ENCODE peak calls at places on chromosomes 16 and 17, in five cellular contexts. N is breast epithelium, Z is heart left ventricle, L is NCI-H345, Y is HTR-8/SVneo. I is an unnamed sample.

GRCh38 chr16:81711609-81712329 is 67.3 kb upstream of the PLCG2 start:
- DNase-seq in N (peak), Z (no peak), L (peak), Y (peak), I (no peak)

GRCh38 chr16:87226926-87227650 is 90.1 kb downstream of the C16orf95 start:
- DNase-seq in N (no peak), Z (peak), L (no peak), Y (no peak), I (no peak)

GRCh38 chr16:67030221-67030962 is 1.4 kb downstream of the CBFB start:
- DNase-seq in N (no peak), Z (no peak), L (no peak), Y (no peak), I (no peak)

GRCh38 chr17:48532261-48532660 is 1.4 kb upstream of the HOXB1 start:
- DNase-seq in N (no peak), Z (no peak), L (no peak), Y (no peak), I (no peak)

GRCh38 chr17:34859652-34860051 is 101.6 kb downstream of the CCT6B start:
- DNase-seq in N (no peak), Z (no peak), L (no peak), Y (no peak), I (no peak)

GRCh38 chr17:60573139-60573975 is 26.6 kb upstream of the PPM1D start:
- DNase-seq in N (no peak), Z (no peak), L (no peak), Y (peak), I (no peak)

GRCh38 chr17:48701864-48702532 is 20.3 kb downstream of the PRAC1 start:
- DNase-seq in N (no peak), Z (no peak), L (no peak), Y (no peak), I (no peak)

GRCh38 chr17:70552230-70552981 is 383.1 kb downstream of the KCNJ2 start:
- DNase-seq in N (no peak), Z (no peak), L (peak), Y (peak), I (peak)

GRCh38 chr17:54887787-54888186 is 12.9 kb upstream of the TOM1L1 start:
- DNase-seq in N (no peak), Z (no peak), L (no peak), Y (no peak), I (no peak)

GRCh38 chr16:1639282-1639681 is 27.1 kb downstream of the CRAMP1 start:
- DNase-seq in N (no peak), Z (no peak), L (no peak), Y (no peak), I (no peak)

GRCh38 chr17:27546624-27547300 is 84.2 kb upstream of the LGALS9 start:
- DNase-seq in N (no peak), Z (no peak), L (no peak), Y (no peak), I (no peak)

GRCh38 chr17:80751070-80751459 is 206.4 kb downstream of the RPTOR start:
- DNase-seq in N (no peak), Z (no peak), L (no peak), Y (no peak), I (peak)

GRCh38 chr17:10605221-10605783 is 51.8 kb downstream of the MYH3 start:
- DNase-seq in N (no peak), Z (no peak), L (no peak), Y (no peak), I (no peak)

GRCh38 chr16:68645494-68646388 is 631 bp downstream of the CDH3 start:
- DNase-seq in N (peak), Z (no peak), L (peak), Y (no peak), I (no peak)

GRCh38 chr16:12158428-12158827 is 181.9 kb downstream of the SNX29 start:
- DNase-seq in N (no peak), Z (no peak), L (no peak), Y (no peak), I (no peak)

GRCh38 chr17:6314311-6314710 is 120.6 kb downstream of the AIPL1 start:
- DNase-seq in N (no peak), Z (no peak), L (no peak), Y (no peak), I (no peak)

GRCh38 chr16:89099905-89100304 is 6.3 kb downstream of the ACSF3 start:
- DNase-seq in N (no peak), Z (no peak), L (no peak), Y (no peak), I (no peak)

GRCh38 chr17:61770043-61770442 is 93.3 kb downstream of the BRIP1 start:
- DNase-seq in N (no peak), Z (no peak), L (no peak), Y (peak), I (no peak)

GRCh38 chr16:80536246-80536645 is 4.5 kb upstream of the DYNLRB2 start:
- DNase-seq in N (no peak), Z (no peak), L (no peak), Y (no peak), I (no peak)

GRCh38 chr16:8953064-8953463 is 10.6 kb downstream of the USP7 start:
- DNase-seq in N (no peak), Z (no peak), L (no peak), Y (no peak), I (no peak)

GRCh38 chr16:58048494-58048893 is 22.9 kb downstream of the MMP15 start:
- DNase-seq in N (no peak), Z (no peak), L (no peak), Y (no peak), I (no peak)

GRCh38 chr17:80281516-80281915 is 20.9 kb downstream of the RNF213 start:
- DNase-seq in N (no peak), Z (no peak), L (no peak), Y (no peak), I (no peak)

GRCh38 chr17:1188812-1189211 is 9.0 kb upstream of the ABR start:
- DNase-seq in N (peak), Z (peak), L (no peak), Y (no peak), I (no peak)

GRCh38 chr17:81340606-81341346 is 45.7 kb upstream of the SLC38A10 start:
- DNase-seq in N (no peak), Z (no peak), L (no peak), Y (no peak), I (no peak)

GRCh38 chr16:26987631-26988030 is 79.1 kb upstream of the C16orf82 start:
- DNase-seq in N (no peak), Z (no peak), L (no peak), Y (no peak), I (no peak)

GRCh38 chr17:57104461-57105175 is 19.6 kb downstream of the AKAP1 start:
- DNase-seq in N (no peak), Z (no peak), L (no peak), Y (peak), I (peak)

I was measured in NCI-H510A treated with DMSO at 0.1 percent for 48 hours.